ENCODE peak calls at places on chromosomes 7 and 10, in ten cellular contexts. One of them, this sample, is unnamed.

GRCh38 chr7:16025696-16026095 is 339.2 kb upstream of the MEOX2 start:
- DNase-seq in A549: no peak
- DNase-seq in GM04503: no peak
- DNase-seq in activated naive CD8-positive, alpha-beta T cell treated with anti-CD3 and anti-CD28 coated beads, Interleukin-2, amount 50 U/mL, for 24 hours: no peak
- DNase-seq in GM18507: no peak
- DNase-seq in stimulated activated CD4-positive, alpha-beta T cell treated with anti-CD3 and anti-CD28 coated beads, Interleukin-1b, Interleukin-23, amount 100 ng/mL, for 24 hours: no peak
- DNase-seq in T-helper 2 cell: no peak
- DNase-seq in prostate gland: no peak
- DNase-seq in Kasumi-1: no peak
- DNase-seq in T-helper 9 cell: no peak
- DNase-seq in this sample: no peak

GRCh38 chr10:28214185-28214584 is 88.7 kb downstream of the MPP7 start:
- DNase-seq in GM04503: no peak
- DNase-seq in prostate gland: no peak
- DNase-seq in Kasumi-1: no peak
- DNase-seq in A549: no peak
- DNase-seq in GM18507: no peak
- DNase-seq in stimulated activated CD4-positive, alpha-beta T cell treated with anti-CD3 and anti-CD28 coated beads, Interleukin-1b, Interleukin-23, amount 100 ng/mL, for 24 hours: no peak
- DNase-seq in activated naive CD8-positive, alpha-beta T cell treated with anti-CD3 and anti-CD28 coated beads, Interleukin-2, amount 50 U/mL, for 24 hours: no peak
- DNase-seq in T-helper 9 cell: no peak
- DNase-seq in T-helper 2 cell: no peak
- DNase-seq in this sample: no peak

GRCh38 chr10:74930962-74931361 is 104.6 kb downstream of the KAT6B start:
- DNase-seq in prostate gland: no peak
- DNase-seq in GM04503: no peak
- DNase-seq in activated naive CD8-positive, alpha-beta T cell treated with anti-CD3 and anti-CD28 coated beads, Interleukin-2, amount 50 U/mL, for 24 hours: no peak
- DNase-seq in Kasumi-1: no peak
- DNase-seq in A549: no peak
- DNase-seq in T-helper 9 cell: no peak
- DNase-seq in stimulated activated CD4-positive, alpha-beta T cell treated with anti-CD3 and anti-CD28 coated beads, Interleukin-1b, Interleukin-23, amount 100 ng/mL, for 24 hours: no peak
- DNase-seq in T-helper 2 cell: no peak
- DNase-seq in GM18507: no peak
- DNase-seq in this sample: no peak

GRCh38 chr10:75228834-75229233 is 6.9 kb downstream of the COMTD1 start:
- DNase-seq in GM04503: no peak
- DNase-seq in stimulated activated CD4-positive, alpha-beta T cell treated with anti-CD3 and anti-CD28 coated beads, Interleukin-1b, Interleukin-23, amount 100 ng/mL, for 24 hours: no peak
- DNase-seq in A549: no peak
- DNase-seq in GM18507: no peak
- DNase-seq in activated naive CD8-positive, alpha-beta T cell treated with anti-CD3 and anti-CD28 coated beads, Interleukin-2, amount 50 U/mL, for 24 hours: no peak
- DNase-seq in T-helper 2 cell: no peak
- DNase-seq in prostate gland: no peak
- DNase-seq in Kasumi-1: no peak
- DNase-seq in T-helper 9 cell: no peak
- DNase-seq in this sample: no peak

GRCh38 chr10:1198453-1199344 is 142.5 kb downstream of the WDR37 start:
- DNase-seq in stimulated activated CD4-positive, alpha-beta T cell treated with anti-CD3 and anti-CD28 coated beads, Interleukin-1b, Interleukin-23, amount 100 ng/mL, for 24 hours: no peak
- DNase-seq in activated naive CD8-positive, alpha-beta T cell treated with anti-CD3 and anti-CD28 coated beads, Interleukin-2, amount 50 U/mL, for 24 hours: no peak
- DNase-seq in A549: no peak
- DNase-seq in GM18507: no peak
- DNase-seq in T-helper 9 cell: no peak
- DNase-seq in prostate gland: no peak
- DNase-seq in T-helper 2 cell: no peak
- DNase-seq in GM04503: no peak
- DNase-seq in Kasumi-1: no peak
- DNase-seq in this sample: no peak

GRCh38 chr7:78412216-78412858 is 613.8 kb downstream of the PHTF2 start:
- DNase-seq in prostate gland: no peak
- DNase-seq in T-helper 9 cell: no peak
- DNase-seq in activated naive CD8-positive, alpha-beta T cell treated with anti-CD3 and anti-CD28 coated beads, Interleukin-2, amount 50 U/mL, for 24 hours: no peak
- DNase-seq in stimulated activated CD4-positive, alpha-beta T cell treated with anti-CD3 and anti-CD28 coated beads, Interleukin-1b, Interleukin-23, amount 100 ng/mL, for 24 hours: no peak
- DNase-seq in A549: no peak
- DNase-seq in Kasumi-1: no peak
- DNase-seq in GM04503: no peak
- DNase-seq in T-helper 2 cell: no peak
- DNase-seq in GM18507: no peak
- DNase-seq in this sample: no peak

GRCh38 chr7:45182856-45183710 is 25.5 kb downstream of the RAMP3 start:
- DNase-seq in stimulated activated CD4-positive, alpha-beta T cell treated with anti-CD3 and anti-CD28 coated beads, Interleukin-1b, Interleukin-23, amount 100 ng/mL, for 24 hours: no peak
- DNase-seq in activated naive CD8-positive, alpha-beta T cell treated with anti-CD3 and anti-CD28 coated beads, Interleukin-2, amount 50 U/mL, for 24 hours: no peak
- DNase-seq in Kasumi-1: no peak
- DNase-seq in T-helper 9 cell: no peak
- DNase-seq in T-helper 2 cell: no peak
- DNase-seq in A549: no peak
- DNase-seq in GM04503: no peak
- DNase-seq in prostate gland: no peak
- DNase-seq in GM18507: no peak
- DNase-seq in this sample: no peak

GRCh38 chr10:11593612-11594011 is 17.8 kb downstream of the USP6NL start:
- DNase-seq in GM04503: no peak
- DNase-seq in stimulated activated CD4-positive, alpha-beta T cell treated with anti-CD3 and anti-CD28 coated beads, Interleukin-1b, Interleukin-23, amount 100 ng/mL, for 24 hours: no peak
- DNase-seq in Kasumi-1: no peak
- DNase-seq in A549: no peak
- DNase-seq in GM18507: no peak
- DNase-seq in T-helper 9 cell: no peak
- DNase-seq in prostate gland: no peak
- DNase-seq in activated naive CD8-positive, alpha-beta T cell treated with anti-CD3 and anti-CD28 coated beads, Interleukin-2, amount 50 U/mL, for 24 hours: no peak
- DNase-seq in T-helper 2 cell: no peak
- DNase-seq in this sample: no peak

GRCh38 chr7:111067251-111067650 is 23.7 kb upstream of the LRRN3 start:
- DNase-seq in prostate gland: no peak
- DNase-seq in A549: no peak
- DNase-seq in Kasumi-1: no peak
- DNase-seq in stimulated activated CD4-positive, alpha-beta T cell treated with anti-CD3 and anti-CD28 coated beads, Interleukin-1b, Interleukin-23, amount 100 ng/mL, for 24 hours: no peak
- DNase-seq in T-helper 9 cell: no peak
- DNase-seq in GM04503: no peak
- DNase-seq in activated naive CD8-positive, alpha-beta T cell treated with anti-CD3 and anti-CD28 coated beads, Interleukin-2, amount 50 U/mL, for 24 hours: no peak
- DNase-seq in T-helper 2 cell: no peak
- DNase-seq in GM18507: no peak
- DNase-seq in this sample: no peak

GRCh38 chr7:43248961-43249807 is 136.7 kb downstream of the HECW1 start:
- DNase-seq in GM18507: no peak
- DNase-seq in A549: peak
- DNase-seq in prostate gland: no peak
- DNase-seq in T-helper 2 cell: no peak
- DNase-seq in activated naive CD8-positive, alpha-beta T cell treated with anti-CD3 and anti-CD28 coated beads, Interleukin-2, amount 50 U/mL, for 24 hours: no peak
- DNase-seq in T-helper 9 cell: no peak
- DNase-seq in Kasumi-1: no peak
- DNase-seq in stimulated activated CD4-positive, alpha-beta T cell treated with anti-CD3 and anti-CD28 coated beads, Interleukin-1b, Interleukin-23, amount 100 ng/mL, for 24 hours: no peak
- DNase-seq in GM04503: peak
- DNase-seq in this sample: peak

GRCh38 chr7:1362301-1362700 is 97.0 kb downstream of the MICALL2 start:
- DNase-seq in A549: no peak
- DNase-seq in Kasumi-1: no peak
- DNase-seq in prostate gland: no peak
- DNase-seq in stimulated activated CD4-positive, alpha-beta T cell treated with anti-CD3 and anti-CD28 coated beads, Interleukin-1b, Interleukin-23, amount 100 ng/mL, for 24 hours: no peak
- DNase-seq in T-helper 9 cell: no peak
- DNase-seq in GM04503: no peak
- DNase-seq in GM18507: no peak
- DNase-seq in activated naive CD8-positive, alpha-beta T cell treated with anti-CD3 and anti-CD28 coated beads, Interleukin-2, amount 50 U/mL, for 24 hours: no peak
- DNase-seq in T-helper 2 cell: no peak
- DNase-seq in this sample: no peak

GRCh38 chr10:124539935-124540641 is 78.5 kb downstream of the LHPP start:
- DNase-seq in stimulated activated CD4-positive, alpha-beta T cell treated with anti-CD3 and anti-CD28 coated beads, Interleukin-1b, Interleukin-23, amount 100 ng/mL, for 24 hours: peak
- DNase-seq in Kasumi-1: peak
- DNase-seq in T-helper 9 cell: peak
- DNase-seq in GM18507: peak
- DNase-seq in T-helper 2 cell: peak
- DNase-seq in A549: peak
- DNase-seq in GM04503: no peak
- DNase-seq in activated naive CD8-positive, alpha-beta T cell treated with anti-CD3 and anti-CD28 coated beads, Interleukin-2, amount 50 U/mL, for 24 hours: peak
- DNase-seq in prostate gland: peak
- DNase-seq in this sample: no peak

GRCh38 chr10:12973149-12973718 is 28.3 kb downstream of the CCDC3 start:
- DNase-seq in prostate gland: no peak
- DNase-seq in A549: no peak
- DNase-seq in Kasumi-1: no peak
- DNase-seq in GM18507: no peak
- DNase-seq in T-helper 2 cell: no peak
- DNase-seq in GM04503: no peak
- DNase-seq in T-helper 9 cell: no peak
- DNase-seq in activated naive CD8-positive, alpha-beta T cell treated with anti-CD3 and anti-CD28 coated beads, Interleukin-2, amount 50 U/mL, for 24 hours: no peak
- DNase-seq in stimulated activated CD4-positive, alpha-beta T cell treated with anti-CD3 and anti-CD28 coated beads, Interleukin-1b, Interleukin-23, amount 100 ng/mL, for 24 hours: no peak
- DNase-seq in this sample: no peak

GRCh38 chr10:97926055-97926454 is 76.4 kb downstream of the GOLGA7B start:
- DNase-seq in stimulated activated CD4-positive, alpha-beta T cell treated with anti-CD3 and anti-CD28 coated beads, Interleukin-1b, Interleukin-23, amount 100 ng/mL, for 24 hours: no peak
- DNase-seq in T-helper 9 cell: no peak
- DNase-seq in GM04503: no peak
- DNase-seq in activated naive CD8-positive, alpha-beta T cell treated with anti-CD3 and anti-CD28 coated beads, Interleukin-2, amount 50 U/mL, for 24 hours: no peak
- DNase-seq in Kasumi-1: no peak
- DNase-seq in A549: no peak
- DNase-seq in T-helper 2 cell: no peak
- DNase-seq in prostate gland: no peak
- DNase-seq in GM18507: no peak
- DNase-seq in this sample: no peak

GRCh38 chr7:150356265-150356897 is 12.2 kb upstream of the REPIN1 start:
- DNase-seq in Kasumi-1: peak
- DNase-seq in prostate gland: no peak
- DNase-seq in stimulated activated CD4-positive, alpha-beta T cell treated with anti-CD3 and anti-CD28 coated beads, Interleukin-1b, Interleukin-23, amount 100 ng/mL, for 24 hours: no peak
- DNase-seq in GM04503: no peak
- DNase-seq in activated naive CD8-positive, alpha-beta T cell treated with anti-CD3 and anti-CD28 coated beads, Interleukin-2, amount 50 U/mL, for 24 hours: no peak
- DNase-seq in T-helper 2 cell: no peak
- DNase-seq in T-helper 9 cell: no peak
- DNase-seq in GM18507: no peak
- DNase-seq in A549: peak
- DNase-seq in this sample: no peak

GRCh38 chr7:103794424-103794823 is 195.0 kb downstream of the RELN start:
- DNase-seq in A549: no peak
- DNase-seq in Kasumi-1: no peak
- DNase-seq in prostate gland: no peak
- DNase-seq in T-helper 9 cell: no peak
- DNase-seq in stimulated activated CD4-positive, alpha-beta T cell treated with anti-CD3 and anti-CD28 coated beads, Interleukin-1b, Interleukin-23, amount 100 ng/mL, for 24 hours: no peak
- DNase-seq in GM18507: no peak
- DNase-seq in GM04503: no peak
- DNase-seq in T-helper 2 cell: no peak
- DNase-seq in activated naive CD8-positive, alpha-beta T cell treated with anti-CD3 and anti-CD28 coated beads, Interleukin-2, amount 50 U/mL, for 24 hours: no peak
- DNase-seq in this sample: no peak

GRCh38 chr7:148537435-148537834 is 53.1 kb upstream of the C7orf33 start:
- DNase-seq in T-helper 9 cell: no peak
- DNase-seq in prostate gland: no peak
- DNase-seq in Kasumi-1: no peak
- DNase-seq in GM04503: no peak
- DNase-seq in GM18507: no peak
- DNase-seq in A549: no peak
- DNase-seq in stimulated activated CD4-positive, alpha-beta T cell treated with anti-CD3 and anti-CD28 coated beads, Interleukin-1b, Interleukin-23, amount 100 ng/mL, for 24 hours: no peak
- DNase-seq in activated naive CD8-positive, alpha-beta T cell treated with anti-CD3 and anti-CD28 coated beads, Interleukin-2, amount 50 U/mL, for 24 hours: no peak
- DNase-seq in T-helper 2 cell: no peak
- DNase-seq in this sample: no peak

GRCh38 chr7:42095791-42096190 is 141.2 kb downstream of the GLI3 start:
- DNase-seq in prostate gland: no peak
- DNase-seq in stimulated activated CD4-positive, alpha-beta T cell treated with anti-CD3 and anti-CD28 coated beads, Interleukin-1b, Interleukin-23, amount 100 ng/mL, for 24 hours: no peak
- DNase-seq in GM18507: no peak
- DNase-seq in A549: no peak
- DNase-seq in T-helper 9 cell: no peak
- DNase-seq in GM04503: no peak
- DNase-seq in Kasumi-1: peak
- DNase-seq in activated naive CD8-positive, alpha-beta T cell treated with anti-CD3 and anti-CD28 coated beads, Interleukin-2, amount 50 U/mL, for 24 hours: no peak
- DNase-seq in T-helper 2 cell: no peak
- DNase-seq in this sample: no peak

GRCh38 chr7:25628446-25628845 is 400.2 kb upstream of the NPVF start:
- DNase-seq in activated naive CD8-positive, alpha-beta T cell treated with anti-CD3 and anti-CD28 coated beads, Interleukin-2, amount 50 U/mL, for 24 hours: no peak
- DNase-seq in GM18507: no peak
- DNase-seq in GM04503: no peak
- DNase-seq in A549: no peak
- DNase-seq in prostate gland: no peak
- DNase-seq in T-helper 2 cell: no peak
- DNase-seq in T-helper 9 cell: no peak
- DNase-seq in Kasumi-1: no peak
- DNase-seq in stimulated activated CD4-positive, alpha-beta T cell treated with anti-CD3 and anti-CD28 coated beads, Interleukin-1b, Interleukin-23, amount 100 ng/mL, for 24 hours: no peak
- DNase-seq in this sample: no peak

GRCh38 chr10:17043586-17043985 is 86.0 kb downstream of the CUBN start:
- DNase-seq in T-helper 2 cell: no peak
- DNase-seq in GM04503: no peak
- DNase-seq in Kasumi-1: no peak
- DNase-seq in T-helper 9 cell: no peak
- DNase-seq in stimulated activated CD4-positive, alpha-beta T cell treated with anti-CD3 and anti-CD28 coated beads, Interleukin-1b, Interleukin-23, amount 100 ng/mL, for 24 hours: no peak
- DNase-seq in GM18507: no peak
- DNase-seq in prostate gland: no peak
- DNase-seq in A549: no peak
- DNase-seq in activated naive CD8-positive, alpha-beta T cell treated with anti-CD3 and anti-CD28 coated beads, Interleukin-2, amount 50 U/mL, for 24 hours: no peak
- DNase-seq in this sample: no peak

GRCh38 chr7:92547579-92547978 is 19.0 kb downstream of the RBM48 start:
- DNase-seq in GM18507: no peak
- DNase-seq in Kasumi-1: no peak
- DNase-seq in A549: no peak
- DNase-seq in prostate gland: no peak
- DNase-seq in activated naive CD8-positive, alpha-beta T cell treated with anti-CD3 and anti-CD28 coated beads, Interleukin-2, amount 50 U/mL, for 24 hours: no peak
- DNase-seq in stimulated activated CD4-positive, alpha-beta T cell treated with anti-CD3 and anti-CD28 coated beads, Interleukin-1b, Interleukin-23, amount 100 ng/mL, for 24 hours: no peak
- DNase-seq in T-helper 2 cell: no peak
- DNase-seq in T-helper 9 cell: no peak
- DNase-seq in GM04503: no peak
- DNase-seq in this sample: no peak

GRCh38 chr10:11936389-11937152 is 106.0 kb downstream of the UPF2 start:
- DNase-seq in activated naive CD8-positive, alpha-beta T cell treated with anti-CD3 and anti-CD28 coated beads, Interleukin-2, amount 50 U/mL, for 24 hours: no peak
- DNase-seq in T-helper 9 cell: no peak
- DNase-seq in A549: no peak
- DNase-seq in T-helper 2 cell: no peak
- DNase-seq in prostate gland: no peak
- DNase-seq in GM18507: no peak
- DNase-seq in stimulated activated CD4-positive, alpha-beta T cell treated with anti-CD3 and anti-CD28 coated beads, Interleukin-1b, Interleukin-23, amount 100 ng/mL, for 24 hours: no peak
- DNase-seq in Kasumi-1: no peak
- DNase-seq in GM04503: no peak
- DNase-seq in this sample: no peak

GRCh38 chr10:88624840-88625239 is 38.3 kb downstream of the LIPJ start:
- DNase-seq in A549: no peak
- DNase-seq in T-helper 9 cell: no peak
- DNase-seq in T-helper 2 cell: no peak
- DNase-seq in GM04503: no peak
- DNase-seq in GM18507: no peak
- DNase-seq in activated naive CD8-positive, alpha-beta T cell treated with anti-CD3 and anti-CD28 coated beads, Interleukin-2, amount 50 U/mL, for 24 hours: no peak
- DNase-seq in Kasumi-1: no peak
- DNase-seq in stimulated activated CD4-positive, alpha-beta T cell treated with anti-CD3 and anti-CD28 coated beads, Interleukin-1b, Interleukin-23, amount 100 ng/mL, for 24 hours: no peak
- DNase-seq in prostate gland: no peak
- DNase-seq in this sample: no peak

This sample was measured in smooth muscle cell of the brain vasculature.